ENCODE peak calls at places on chromosomes 6 and 20, in nine cellular contexts. W is GM03348; P is sigmoid colon; U is left cardiac atrium; C is iPS DF 6.9; G is stimulated activated CD4-positive, alpha-beta T cell treated with anti-CD3 and anti-CD28 coated beads, Interleukin-1b, Interleukin-23, amount 100 ng/mL, for 24 hours; H is GM12892; R is effector CD4-positive, alpha-beta T cell; F is psoas muscle. X is an unnamed sample.

GRCh38 chr6:30685157-30685976 is 1.1 kb downstream of the PPP1R18 start:
- DNase-seq in U (peak; percentile 45), P (peak; percentile 73), R (no peak), H (no peak), F (no peak), G (no peak), C (no peak), W (peak; percentile 34), X (peak; percentile 68)

GRCh38 chr6:122778961-122779671 is 400 bp upstream of the FABP7 start:
- DNase-seq in P (no peak), H (no peak), G (no peak), C (peak; percentile 52), U (no peak), F (no peak), R (no peak), W (no peak), X (no peak)

GRCh38 chr6:20096506-20096905 is 115.8 kb downstream of the MBOAT1 start:
- DNase-seq in H (no peak), U (no peak), W (no peak), F (no peak), G (no peak), P (no peak), C (no peak), R (no peak), X (no peak)

GRCh38 chr6:30691208-30691872 is 556 bp upstream of the NRM start:
- DNase-seq in C (no peak), R (no peak), W (no peak), U (no peak), H (no peak), P (no peak), G (no peak), F (no peak), X (no peak)

GRCh38 chr20:49569403-49570115 is 1.6 kb upstream of the PTGIS start:
- DNase-seq in H (no peak), C (no peak), W (no peak), R (no peak), F (no peak), P (peak; percentile 83), G (no peak), U (peak; percentile 48), X (peak; percentile 57)

GRCh38 chr20:1800180-1800579 is 95.0 kb upstream of the SIRPA start:
- DNase-seq in F (no peak), W (no peak), U (no peak), P (no peak), G (no peak), R (no peak), C (no peak), H (no peak), X (no peak)

GRCh38 chr6:112235956-112236355 is 18.4 kb downstream of the LAMA4 start:
- DNase-seq in U (no peak), P (no peak), W (no peak), C (no peak), H (no peak), G (peak; percentile 21), R (no peak), F (no peak), X (no peak)

GRCh38 chr6:39770476-39770875 is 21.7 kb upstream of the DAAM2 start:
- DNase-seq in R (no peak), W (no peak), C (no peak), G (no peak), F (no peak), H (no peak), U (no peak), P (no peak), X (no peak)

GRCh38 chr6:90214461-90214860 is 82.2 kb downstream of the BACH2 start:
- DNase-seq in C (no peak), W (no peak), F (no peak), P (no peak), U (no peak), H (no peak), R (no peak), G (no peak), X (no peak)

GRCh38 chr6:116842374-116842947 is 13.6 kb upstream of the GPRC6A start:
- DNase-seq in W (no peak), G (no peak), H (no peak), F (no peak), P (no peak), U (no peak), R (no peak), C (no peak), X (no peak)

GRCh38 chr6:37005061-37005810 is at the start of gene FGD2:
- DNase-seq in U (no peak), W (no peak), C (no peak), F (no peak), R (no peak), P (no peak), H (peak; percentile 93), G (no peak), X (no peak)

GRCh38 chr6:83536034-83536646 is 23.8 kb downstream of the PRSS35 start:
- DNase-seq in W (peak; percentile 57), R (peak; percentile 11), F (no peak), H (no peak), P (no peak), G (no peak), U (peak; percentile 26), C (no peak), X (no peak)

GRCh38 chr6:118783931-118784528 is 109.9 kb upstream of the ASF1A start:
- DNase-seq in H (no peak), R (no peak), U (no peak), W (no peak), G (no peak), C (no peak), P (no peak), F (no peak), X (no peak)

GRCh38 chr20:23340524-23340923 is 10.1 kb upstream of the NXT1 start:
- DNase-seq in P (peak; percentile 79), R (no peak), W (peak; percentile 76), H (peak; percentile 34), G (no peak), F (peak; percentile 75), C (no peak), U (peak; percentile 77), X (peak; percentile 81)